ENCODE peak calls at places on chromosomes 5 and 9, in ten cellular contexts. S is GM12878; A is right lobe of liver; H is tibial nerve; V is esophagus squamous epithelium; M is Peyer's patch; I is naive thymus-derived CD4-positive, alpha-beta T cell; D is keratinocyte; E is fibroblast of lung; R is AG04450. Y is an unnamed sample.

GRCh38 chr9:84266087-84266561 is 74.4 kb downstream of the SLC28A3 start:
- DNase-seq in S (no peak), A (no peak), H (no peak), V (no peak), M (no peak), I (peak; percentile 22), D (no peak), E (no peak), R (no peak), Y (no peak)

GRCh38 chr9:111828193-111828592 is 33.5 kb upstream of the SHOC1 start:
- DNase-seq in S (no peak), A (no peak), H (no peak), V (no peak), M (no peak), I (no peak), D (no peak), E (peak; percentile 20), R (no peak), Y (no peak)

GRCh38 chr9:95242613-95243012 is 74.9 kb downstream of the FANCC start:
- DNase-seq in S (no peak), A (peak; percentile 71), H (no peak), V (no peak), M (no peak), I (no peak), D (no peak), E (no peak), R (no peak), Y (no peak)

GRCh38 chr5:10604975-10605374 is 41.1 kb downstream of the ANKRD33B start:
- DNase-seq in S (no peak), A (no peak), H (no peak), V (no peak), M (no peak), I (no peak), D (no peak), E (no peak), R (no peak), Y (no peak)

GRCh38 chr9:93813687-93814560 is 141.2 kb downstream of the BARX1 start:
- DNase-seq in S (no peak), A (no peak), H (no peak), V (no peak), M (no peak), I (no peak), D (no peak), E (no peak), R (no peak), Y (no peak)

GRCh38 chr5:74421365-74421764 is 219.2 kb downstream of the ENC1 start:
- DNase-seq in S (no peak), A (no peak), H (no peak), V (no peak), M (no peak), I (no peak), D (no peak), E (no peak), R (no peak), Y (no peak)

GRCh38 chr5:111392181-111392580 is 120.2 kb downstream of the STARD4 start:
- DNase-seq in S (no peak), A (no peak), H (no peak), V (no peak), M (no peak), I (no peak), D (no peak), E (no peak), R (no peak), Y (no peak)

GRCh38 chr5:72163349-72163983 is 56.2 kb downstream of the MAP1B start:
- DNase-seq in S (no peak), A (no peak), H (no peak), V (no peak), M (no peak), I (no peak), D (no peak), E (no peak), R (no peak), Y (no peak)

GRCh38 chr5:115557667-115558387 is 13.3 kb upstream of the FEM1C start:
- DNase-seq in S (no peak), A (no peak), H (no peak), V (no peak), M (no peak), I (no peak), D (no peak), E (no peak), R (no peak), Y (no peak)

GRCh38 chr5:115556276-115556675 is 11.7 kb upstream of the FEM1C start:
- DNase-seq in S (no peak), A (no peak), H (no peak), V (no peak), M (no peak), I (no peak), D (no peak), E (no peak), R (no peak), Y (no peak)

GRCh38 chr5:115559524-115559923 is 14.9 kb upstream of the FEM1C start:
- DNase-seq in S (no peak), A (no peak), H (no peak), V (no peak), M (no peak), I (no peak), D (no peak), E (peak; percentile 62), R (no peak), Y (no peak)

GRCh38 chr5:115561176-115561575 is 16.6 kb upstream of the FEM1C start:
- DNase-seq in S (no peak), A (no peak), H (no peak), V (no peak), M (no peak), I (no peak), D (no peak), E (no peak), R (no peak), Y (no peak)

DNA sequence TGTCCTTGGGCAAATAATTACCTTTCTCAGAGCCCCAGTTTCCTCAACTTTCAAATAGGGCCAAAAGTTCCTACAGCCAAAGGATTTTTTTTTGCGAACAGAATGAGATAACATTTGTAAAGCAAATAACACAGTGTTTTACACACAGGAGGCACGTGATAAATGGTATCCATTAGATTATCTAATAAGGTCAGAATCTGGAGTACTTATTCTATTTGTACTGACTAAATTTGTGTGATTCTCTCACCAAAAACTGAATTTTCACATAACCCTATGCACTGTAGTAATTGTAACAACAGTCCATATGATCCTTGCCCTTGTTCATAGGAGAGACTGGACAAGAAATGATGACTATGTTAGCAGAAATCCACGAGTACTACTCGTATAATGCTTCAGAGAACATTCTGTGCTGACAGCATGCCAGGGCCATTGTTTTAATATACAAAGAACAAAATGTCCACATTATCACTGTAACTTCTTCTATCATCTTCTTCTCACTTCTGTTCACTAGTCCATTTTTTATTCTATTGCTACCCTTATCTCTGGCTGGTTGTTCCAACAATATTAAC is 13.9 kb upstream of the FEM1C start:
- DNase-seq in S (no peak), A (no peak), H (no peak), V (no peak), M (no peak), I (no peak), D (no peak), E (peak; percentile 70), R (no peak), Y (no peak)
- H3K27ac ChIP-seq in S (no peak overlapping the region), A (no peak overlapping the region), H (no peak overlapping the region), V (peak overlapping the region; percentile 70), M (no peak overlapping the region), I (no peak overlapping the region), D (no peak overlapping the region), E (peak overlapping the region; percentile 43), R (no peak overlapping the region), Y (no peak overlapping the region)

GRCh38 chr9:27394154-27394825 is 97.3 kb upstream of the EQTN start:
- DNase-seq in S (no peak), A (no peak), H (no peak), V (no peak), M (no peak), I (no peak), D (no peak), E (no peak), R (no peak), Y (no peak)
- H3K27ac ChIP-seq in S (no peak overlapping the region), A (no peak overlapping the region), H (peak overlapping the region; percentile 17), V (peak overlapping the region; percentile 30), M (no peak overlapping the region), I (no peak overlapping the region), D (peak overlapping the region; percentile 51), E (no peak overlapping the region), R (no peak overlapping the region), Y (no peak overlapping the region)

GRCh38 chr5:79773612-79774011 is 84.0 kb downstream of the CMYA5 start:
- DNase-seq in S (no peak), A (no peak), H (no peak), V (no peak), M (no peak), I (no peak), D (no peak), E (no peak), R (no peak), Y (no peak)

GRCh38 chr5:79771387-79771786 is 81.8 kb downstream of the CMYA5 start:
- DNase-seq in S (no peak), A (no peak), H (no peak), V (no peak), M (no peak), I (no peak), D (no peak), E (peak; percentile 16), R (no peak), Y (no peak)

GRCh38 chr5:79774171-79774854 is 84.7 kb downstream of the CMYA5 start:
- DNase-seq in S (no peak), A (peak; percentile 78), H (no peak), V (no peak), M (no peak), I (no peak), D (no peak), E (no peak), R (no peak), Y (no peak)

GRCh38 chr5:79772651-79773050 is 83.0 kb downstream of the CMYA5 start:
- DNase-seq in S (no peak), A (no peak), H (no peak), V (no peak), M (no peak), I (no peak), D (no peak), E (no peak), R (no peak), Y (no peak)

GRCh38 chr5:79774855-79775237 is 85.2 kb downstream of the CMYA5 start:
- DNase-seq in S (no peak), A (no peak), H (no peak), V (no peak), M (no peak), I (no peak), D (no peak), E (no peak), R (no peak), Y (no peak)
- H3K27ac ChIP-seq in S (no peak overlapping the region), A (no peak overlapping the region), H (no peak overlapping the region), V (no peak overlapping the region), M (no peak overlapping the region), I (no peak overlapping the region), D (no peak overlapping the region), E (no peak overlapping the region), R (no peak overlapping the region), Y (no peak overlapping the region)

GRCh38 chr9:21812415-21812814 is 10.0 kb downstream of the MTAP start:
- DNase-seq in S (no peak), A (no peak), H (no peak), V (no peak), M (no peak), I (no peak), D (no peak), E (no peak), R (no peak), Y (no peak)

GRCh38 chr9:21811914-21812313 is 9.5 kb downstream of the MTAP start:
- DNase-seq in S (no peak), A (no peak), H (no peak), V (no peak), M (no peak), I (no peak), D (no peak), E (no peak), R (no peak), Y (no peak)

GRCh38 chr9:21813575-21814473 is 11.4 kb downstream of the MTAP start:
- DNase-seq in S (no peak), A (no peak), H (no peak), V (peak; percentile 8), M (peak; percentile 56), I (no peak), D (no peak), E (peak; percentile 88), R (peak; percentile 68), Y (peak; percentile 78)

GRCh38 chr9:21810881-21811280 is 8.4 kb downstream of the MTAP start:
- DNase-seq in S (no peak), A (no peak), H (no peak), V (no peak), M (no peak), I (no peak), D (no peak), E (no peak), R (no peak), Y (no peak)

DNA sequence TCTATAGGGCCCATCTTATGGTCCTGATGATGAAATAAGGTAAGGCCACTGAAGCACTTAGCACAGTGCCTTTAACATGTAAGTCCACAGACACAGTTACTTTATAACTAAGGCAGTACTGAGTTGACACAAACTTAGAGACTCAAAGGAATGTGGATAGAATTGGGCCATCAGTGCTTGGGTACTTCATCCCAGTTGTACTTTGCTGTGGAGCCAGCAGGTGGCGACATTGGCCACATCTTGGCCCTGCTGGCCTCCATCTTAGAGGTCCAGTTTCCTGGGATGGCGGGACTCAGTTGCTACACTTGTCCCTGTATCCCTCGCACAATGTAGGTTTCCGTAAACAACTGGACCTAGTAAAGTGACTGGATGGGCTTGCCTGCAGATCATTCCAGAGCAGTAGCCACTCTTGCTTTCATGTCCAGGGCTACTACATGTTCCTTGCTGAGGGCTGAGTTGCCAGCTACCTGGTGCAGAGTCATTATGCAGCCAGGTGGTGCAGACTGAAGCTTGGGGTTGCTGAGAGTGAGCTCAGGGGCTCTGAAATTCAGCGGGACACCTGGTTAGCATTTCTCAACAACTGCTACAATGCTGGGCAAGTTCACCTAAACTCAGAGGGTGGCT is 10.6 kb downstream of the MTAP start:
- DNase-seq in S (no peak), A (peak; percentile 69), H (peak; percentile 61), V (no peak), M (peak; percentile 69), I (peak; percentile 69), D (no peak), E (peak; percentile 77), R (no peak), Y (peak; percentile 62)
- H3K27ac ChIP-seq in S (no peak overlapping the region), A (no peak overlapping the region), H (no peak overlapping the region), V (peak overlapping the region; percentile 53), M (no peak overlapping the region), I (no peak overlapping the region), D (peak overlapping the region; percentile 59), E (peak overlapping the region; percentile 9), R (no peak overlapping the region), Y (no peak overlapping the region)

Y was measured in CD4-positive, alpha-beta memory T cell.